ENCODE peak calls at places on chromosomes 1 and 21, in four cellular contexts. M is neural crest cell, Y is germinal center, C is T-helper 1 cell. F is an unnamed sample.

GRCh38 chr21:40143822-40144525 is 276.7 kb downstream of the PCP4 start:
- DNase-seq in M (peak), Y (no peak), C (no peak), F (no peak)

GRCh38 chr1:213050745-213051126 is 305 bp upstream of the RPS6KC1 start:
- DNase-seq in Y (no peak), M (no peak), C (no peak), F (no peak)

GRCh38 chr1:169785267-169785666 is 9.4 kb downstream of the METTL18 start:
- DNase-seq in M (no peak), Y (no peak), C (no peak), F (no peak)

GRCh38 chr21:34808569-34809204 is 139.9 kb downstream of the CLIC6 start:
- DNase-seq in M (no peak), Y (no peak), C (no peak), F (no peak)

GRCh38 chr1:169620565-169620964 is 9.4 kb downstream of the SELP start:
- DNase-seq in C (no peak), M (no peak), Y (no peak), F (no peak)

GRCh38 chr1:2446394-2446793 is 29.7 kb upstream of the PLCH2 start:
- DNase-seq in Y (no peak), C (no peak), M (peak), F (no peak)

GRCh38 chr21:35850029-35850428 is 210.3 kb downstream of the SETD4 start:
- DNase-seq in M (no peak), C (no peak), Y (no peak), F (no peak)

GRCh38 chr1:79592707-79593106 is 586.2 kb upstream of the ADGRL4 start:
- DNase-seq in C (no peak), M (no peak), Y (no peak), F (no peak)